ENCODE peak calls at places on chromosomes 2 and 18, in five cellular contexts. One of them, this sample, is unnamed. For H3K4me1, the result is how much of the 10 kb centered on the place peaks cover.

GRCh38 chr2:234963785-234964615 is 12.2 kb downstream of the SH3BP4 start:
- DNase-seq in psoas muscle: peak
- DNase-seq in GM23338: no peak
- DNase-seq in tibial nerve: no peak
- DNase-seq in HCT116: peak
- DNase-seq in this sample: no peak

GRCh38 chr18:58768293-58768974 is 96.2 kb upstream of the ZNF532 start:
- DNase-seq in HCT116: peak
- DNase-seq in psoas muscle: peak
- DNase-seq in tibial nerve: peak
- DNase-seq in GM23338: peak
- DNase-seq in this sample: no peak

GRCh38 chr2:33051586-33052385 is 105.0 kb downstream of the LTBP1 start:
- DNase-seq in GM23338: no peak
- DNase-seq in HCT116: no peak
- DNase-seq in tibial nerve: no peak
- DNase-seq in psoas muscle: peak
- DNase-seq in this sample: no peak

GRCh38 chr2:69185807-69186206 is 172.8 kb downstream of the ANTXR1 start:
- DNase-seq in HCT116: no peak
- DNase-seq in GM23338: no peak
- DNase-seq in tibial nerve: no peak
- DNase-seq in psoas muscle: no peak
- DNase-seq in this sample: no peak

GRCh38 chr2:121360566-121361300 is 75.7 kb upstream of the TFCP2L1 start:
- DNase-seq in tibial nerve: no peak
- DNase-seq in HCT116: no peak
- DNase-seq in psoas muscle: peak
- DNase-seq in GM23338: no peak
- DNase-seq in this sample: no peak

GRCh38 chr2:235614176-235614860 is 120.5 kb downstream of the AGAP1 start:
- DNase-seq in tibial nerve: no peak
- DNase-seq in HCT116: no peak
- DNase-seq in psoas muscle: no peak
- DNase-seq in GM23338: no peak
- DNase-seq in this sample: no peak

GRCh38 chr2:40096360-40096759 is 317.3 kb upstream of the THUMPD2 start:
- DNase-seq in GM23338: no peak
- DNase-seq in tibial nerve: no peak
- DNase-seq in psoas muscle: no peak
- DNase-seq in HCT116: no peak
- DNase-seq in this sample: no peak

GRCh38 chr18:36372902-36373301 is 75.4 kb downstream of the FHOD3 start:
- DNase-seq in tibial nerve: no peak
- DNase-seq in HCT116: no peak
- DNase-seq in psoas muscle: no peak
- DNase-seq in GM23338: no peak
- DNase-seq in this sample: no peak

GRCh38 chr2:164917296-164917903 is 37.9 kb downstream of the SLC38A11 start:
- DNase-seq in tibial nerve: peak
- DNase-seq in GM23338: peak
- DNase-seq in psoas muscle: no peak
- DNase-seq in HCT116: peak
- DNase-seq in this sample: no peak

GRCh38 chr18:24503182-24503581 is 42.7 kb downstream of the HRH4 start:
- DNase-seq in psoas muscle: no peak
- DNase-seq in HCT116: no peak
- DNase-seq in tibial nerve: no peak
- DNase-seq in GM23338: no peak
- DNase-seq in this sample: no peak

GRCh38 chr2:242040681-242041080 is 171.2 kb downstream of the RTP5 start:
- DNase-seq in GM23338: no peak
- DNase-seq in HCT116: no peak
- DNase-seq in tibial nerve: no peak
- DNase-seq in psoas muscle: no peak
- DNase-seq in this sample: no peak

GRCh38 chr2:238970553-238971081 is 122.7 kb downstream of the TWIST2 start:
- DNase-seq in tibial nerve: no peak
- DNase-seq in GM23338: peak
- DNase-seq in psoas muscle: peak
- DNase-seq in HCT116: peak
- DNase-seq in this sample: no peak

DNA sequence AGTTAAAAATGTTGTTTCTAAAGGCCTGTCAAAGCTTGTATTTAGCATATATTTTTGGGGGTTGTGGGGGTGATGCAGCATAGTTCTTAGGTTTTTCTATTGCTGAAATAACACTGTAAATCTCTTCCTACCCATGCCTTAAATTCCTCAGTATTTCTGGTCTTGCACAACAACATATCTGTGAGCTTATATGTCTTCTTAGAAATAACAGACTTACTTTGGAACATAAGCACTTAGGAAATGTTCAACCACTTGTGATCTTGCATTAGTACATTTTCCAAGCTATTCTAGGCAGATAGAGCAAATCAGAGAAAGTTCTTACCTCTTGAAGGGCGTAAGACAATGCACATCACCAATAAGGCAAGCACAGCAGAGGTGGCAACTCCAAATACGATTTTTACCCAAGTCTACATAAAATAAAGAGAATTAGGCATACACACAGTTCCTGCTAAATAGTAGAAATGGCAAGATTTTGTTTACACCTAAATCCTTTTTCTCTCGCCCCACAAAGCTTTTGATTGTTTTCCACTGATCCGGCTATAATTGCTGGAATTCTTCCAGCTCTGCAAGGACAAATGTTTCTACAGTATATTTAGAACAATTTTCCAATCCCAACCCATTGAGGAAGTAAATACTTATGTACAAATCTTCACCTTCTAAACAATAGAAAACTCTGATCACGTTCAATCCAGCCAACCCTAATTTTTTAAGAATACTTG is 500 bp downstream of the FAP start:
- DNase-seq in tibial nerve: no peak
- DNase-seq in psoas muscle: no peak
- DNase-seq in HCT116: no peak
- DNase-seq in GM23338: no peak
- DNase-seq in this sample: no peak
- H3K4me3 ChIP-seq in tibial nerve: no peak
- H3K4me3 ChIP-seq in psoas muscle: peak
- H3K4me3 ChIP-seq in HCT116: no peak
- H3K4me3 ChIP-seq in GM23338: no peak
- H3K4me3 ChIP-seq in this sample: no peak

GRCh38 chr2:218006741-218007140 is 3.9 kb upstream of the TNS1 start:
- DNase-seq in GM23338: no peak
- DNase-seq in tibial nerve: no peak
- DNase-seq in HCT116: no peak
- DNase-seq in psoas muscle: no peak
- DNase-seq in this sample: no peak

GRCh38 chr2:218003265-218003950 is 613 bp upstream of the TNS1 start:
- DNase-seq in psoas muscle: peak
- DNase-seq in tibial nerve: no peak
- DNase-seq in HCT116: no peak
- DNase-seq in GM23338: no peak
- DNase-seq in this sample: no peak

GRCh38 chr2:218003994-218004419 is 1.2 kb upstream of the TNS1 start:
- DNase-seq in GM23338: no peak
- DNase-seq in psoas muscle: peak
- DNase-seq in HCT116: no peak
- DNase-seq in tibial nerve: peak
- DNase-seq in this sample: peak

GRCh38 chr2:218005028-218005427 is 2.2 kb upstream of the TNS1 start:
- DNase-seq in psoas muscle: no peak
- DNase-seq in tibial nerve: no peak
- DNase-seq in HCT116: no peak
- DNase-seq in GM23338: no peak
- DNase-seq in this sample: no peak

GRCh38 chr2:218005486-218005885 is 2.7 kb upstream of the TNS1 start:
- DNase-seq in psoas muscle: no peak
- DNase-seq in HCT116: no peak
- DNase-seq in GM23338: no peak
- DNase-seq in tibial nerve: no peak
- DNase-seq in this sample: no peak
- TF ChIP-seq CTCF in psoas muscle: no peak
- TF ChIP-seq CTCF in HCT116: no peak
- TF ChIP-seq CTCF in GM23338: no peak
- TF ChIP-seq CTCF in tibial nerve: no peak
- TF ChIP-seq CTCF in this sample: no peak

DNA sequence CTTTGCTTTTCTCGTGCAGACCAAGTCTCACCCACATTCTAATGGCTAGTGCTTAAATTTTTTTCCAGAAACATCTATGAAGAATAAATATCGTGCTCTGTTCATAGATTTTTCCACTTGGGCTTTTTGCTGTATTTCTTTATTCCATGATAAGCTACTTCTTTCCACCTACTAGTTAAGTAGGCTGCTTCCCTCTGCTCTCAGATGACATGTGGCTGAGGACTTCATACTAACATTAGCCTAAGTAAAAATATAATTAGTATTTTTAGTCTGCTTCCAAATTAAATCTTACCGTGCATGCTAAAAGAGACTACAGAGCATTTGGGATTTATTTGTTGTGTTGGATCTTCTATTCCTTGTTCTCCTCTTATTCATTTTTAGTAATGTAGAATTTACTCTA is 102.4 kb downstream of the SH3RF3 start:
- DNase-seq in psoas muscle: no peak
- DNase-seq in GM23338: no peak
- DNase-seq in HCT116: no peak
- DNase-seq in tibial nerve: no peak
- DNase-seq in this sample: no peak
- H3K4me1 ChIP-seq in psoas muscle: under half
- H3K4me1 ChIP-seq in GM23338: under half
- H3K4me1 ChIP-seq in HCT116: under half
- H3K4me1 ChIP-seq in tibial nerve: under half
- H3K4me1 ChIP-seq in this sample: under half

DNA sequence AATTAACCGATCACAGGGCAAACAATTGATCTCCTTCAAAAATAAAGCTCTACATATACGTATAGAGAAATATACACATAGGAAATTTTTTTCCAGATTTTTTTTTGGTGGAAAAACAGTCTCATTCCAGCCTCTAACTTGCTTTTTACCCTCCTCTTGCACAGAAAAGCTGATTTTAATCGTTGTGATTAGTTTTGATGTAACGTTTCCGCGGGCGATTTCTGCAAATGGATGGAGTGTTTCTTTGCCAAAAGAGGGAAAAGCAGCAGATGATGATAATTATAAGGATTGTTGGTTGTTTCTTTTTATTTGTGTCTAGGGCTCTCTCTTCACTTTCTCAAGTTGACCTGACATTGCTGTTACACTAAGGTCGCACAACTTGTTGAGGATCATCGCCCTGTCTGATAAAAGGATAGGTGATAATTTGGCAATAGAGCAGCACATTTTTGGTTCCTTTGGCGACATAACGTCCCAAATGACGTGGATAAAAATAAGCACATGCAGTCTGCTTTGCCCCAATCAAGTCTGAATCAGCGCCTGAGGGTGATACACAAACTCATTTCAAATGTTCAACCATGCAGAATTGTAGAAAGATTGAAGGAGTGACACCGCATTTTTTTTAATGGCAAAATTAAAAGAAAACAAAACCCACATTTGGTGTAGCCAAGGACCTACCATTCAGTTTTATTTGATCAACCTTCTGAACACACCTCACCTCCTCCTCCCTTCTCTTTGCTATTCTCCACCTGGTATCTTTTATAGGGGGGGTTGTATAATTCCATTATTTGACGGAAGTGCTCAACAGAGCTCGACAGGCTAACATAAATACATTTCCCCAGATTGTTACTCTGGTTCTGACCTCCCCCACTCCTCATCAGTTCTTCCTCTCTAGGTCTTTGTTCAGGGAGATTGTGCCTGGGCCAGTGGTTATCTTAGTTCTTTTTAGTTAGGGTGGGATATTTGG is 109.5 kb upstream of the KCTD1 start:
- DNase-seq in GM23338: no peak
- DNase-seq in tibial nerve: no peak
- DNase-seq in psoas muscle: no peak
- DNase-seq in HCT116: no peak
- DNase-seq in this sample: no peak
- H3K4me3 ChIP-seq in GM23338: peak
- H3K4me3 ChIP-seq in tibial nerve: peak
- H3K4me3 ChIP-seq in psoas muscle: peak
- H3K4me3 ChIP-seq in HCT116: peak
- H3K4me3 ChIP-seq in this sample: peak

GRCh38 chr2:186457908-186458307 is 28.2 kb upstream of the ZC3H15 start:
- DNase-seq in GM23338: no peak
- DNase-seq in HCT116: no peak
- DNase-seq in tibial nerve: no peak
- DNase-seq in psoas muscle: no peak
- DNase-seq in this sample: no peak

GRCh38 chr2:186459009-186459408 is 27.1 kb upstream of the ZC3H15 start:
- DNase-seq in GM23338: peak
- DNase-seq in HCT116: peak
- DNase-seq in psoas muscle: no peak
- DNase-seq in tibial nerve: no peak
- DNase-seq in this sample: no peak

GRCh38 chr2:186456941-186457340 is 29.1 kb upstream of the ZC3H15 start:
- DNase-seq in HCT116: no peak
- DNase-seq in GM23338: no peak
- DNase-seq in tibial nerve: no peak
- DNase-seq in psoas muscle: no peak
- DNase-seq in this sample: no peak

GRCh38 chr2:186455613-186456012 is 30.4 kb upstream of the ZC3H15 start:
- DNase-seq in HCT116: no peak
- DNase-seq in psoas muscle: no peak
- DNase-seq in GM23338: no peak
- DNase-seq in tibial nerve: no peak
- DNase-seq in this sample: no peak

GRCh38 chr2:186460465-186460864 is 25.6 kb upstream of the ZC3H15 start:
- DNase-seq in tibial nerve: no peak
- DNase-seq in psoas muscle: no peak
- DNase-seq in GM23338: peak
- DNase-seq in HCT116: no peak
- DNase-seq in this sample: no peak
- TF ChIP-seq CTCF in tibial nerve: no peak
- TF ChIP-seq CTCF in psoas muscle: peak
- TF ChIP-seq CTCF in GM23338: peak
- TF ChIP-seq CTCF in HCT116: peak
- TF ChIP-seq CTCF in this sample: no peak

DNA sequence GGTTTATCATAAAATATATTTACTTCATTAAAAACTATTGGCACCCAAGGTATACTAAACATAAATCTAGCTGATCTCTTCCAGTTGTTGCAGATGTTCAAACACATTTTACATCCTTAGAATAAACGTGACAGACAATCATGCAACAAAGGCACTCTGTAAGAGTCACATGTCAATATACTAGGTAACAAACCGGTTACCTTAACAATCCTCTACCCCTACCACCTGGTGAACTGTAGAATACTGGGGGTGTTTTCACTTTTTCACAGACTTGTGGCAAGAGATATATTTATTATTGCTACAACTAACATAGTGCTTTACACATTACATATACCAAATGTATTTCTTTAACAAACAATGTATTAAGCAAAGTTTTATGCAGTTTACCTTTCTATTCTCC is 15.8 kb downstream of the STK17B start:
- DNase-seq in tibial nerve: no peak
- DNase-seq in HCT116: no peak
- DNase-seq in GM23338: no peak
- DNase-seq in psoas muscle: no peak
- DNase-seq in this sample: no peak
- H3K4me1 ChIP-seq in tibial nerve: under half
- H3K4me1 ChIP-seq in HCT116: under half
- H3K4me1 ChIP-seq in GM23338: under half
- H3K4me1 ChIP-seq in psoas muscle: under half
- H3K4me1 ChIP-seq in this sample: under half

GRCh38 chr18:72674710-72675109 is 130.6 kb upstream of the CBLN2 start:
- DNase-seq in HCT116: no peak
- DNase-seq in tibial nerve: no peak
- DNase-seq in psoas muscle: no peak
- DNase-seq in GM23338: no peak
- DNase-seq in this sample: no peak
- H3K4me3 ChIP-seq in HCT116: no peak
- H3K4me3 ChIP-seq in tibial nerve: no peak
- H3K4me3 ChIP-seq in psoas muscle: no peak
- H3K4me3 ChIP-seq in GM23338: no peak
- H3K4me3 ChIP-seq in this sample: no peak